ENCODE peak calls at places on chromosomes 3 and 15, in six cellular contexts. One of them, this sample, is unnamed.

GRCh38 chr15:41853191-41853590 is 14.5 kb downstream of the PLA2G4B start:
- DNase-seq in MM.1S: no peak
- DNase-seq in right cardiac atrium: no peak
- DNase-seq in dorsolateral prefrontal cortex: no peak
- DNase-seq in stomach: no peak
- DNase-seq in prostate gland: no peak
- DNase-seq in this sample: no peak

GRCh38 chr3:160781429-160781828 is 25.4 kb downstream of the PPM1L start:
- DNase-seq in stomach: no peak
- DNase-seq in prostate gland: no peak
- DNase-seq in right cardiac atrium: no peak
- DNase-seq in MM.1S: no peak
- DNase-seq in dorsolateral prefrontal cortex: no peak
- DNase-seq in this sample: no peak

GRCh38 chr15:90838066-90838465 is 30.3 kb upstream of the FURIN start:
- DNase-seq in dorsolateral prefrontal cortex: no peak
- DNase-seq in stomach: no peak
- DNase-seq in prostate gland: no peak
- DNase-seq in MM.1S: no peak
- DNase-seq in right cardiac atrium: no peak
- DNase-seq in this sample: no peak

GRCh38 chr3:64358853-64359252 is 133.6 kb upstream of the PRICKLE2 start:
- DNase-seq in stomach: no peak
- DNase-seq in dorsolateral prefrontal cortex: no peak
- DNase-seq in MM.1S: peak
- DNase-seq in prostate gland: no peak
- DNase-seq in right cardiac atrium: no peak
- DNase-seq in this sample: no peak

GRCh38 chr3:171770689-171771620 is 39.3 kb downstream of the PLD1 start:
- DNase-seq in prostate gland: peak
- DNase-seq in dorsolateral prefrontal cortex: no peak
- DNase-seq in right cardiac atrium: peak
- DNase-seq in stomach: peak
- DNase-seq in MM.1S: peak
- DNase-seq in this sample: no peak

GRCh38 chr3:125212509-125213372 is at the start of gene SLC12A8:
- DNase-seq in dorsolateral prefrontal cortex: no peak
- DNase-seq in right cardiac atrium: no peak
- DNase-seq in MM.1S: no peak
- DNase-seq in prostate gland: no peak
- DNase-seq in stomach: peak
- DNase-seq in this sample: no peak

GRCh38 chr3:99484871-99485270 is 153.5 kb upstream of the COL8A1 start:
- DNase-seq in prostate gland: no peak
- DNase-seq in stomach: no peak
- DNase-seq in MM.1S: no peak
- DNase-seq in dorsolateral prefrontal cortex: no peak
- DNase-seq in right cardiac atrium: no peak
- DNase-seq in this sample: no peak

GRCh38 chr15:59918994-59919951 is 84.8 kb upstream of the FOXB1 start:
- DNase-seq in dorsolateral prefrontal cortex: no peak
- DNase-seq in prostate gland: no peak
- DNase-seq in MM.1S: no peak
- DNase-seq in right cardiac atrium: no peak
- DNase-seq in stomach: no peak
- DNase-seq in this sample: no peak

GRCh38 chr3:189053327-189053726 is 118.4 kb upstream of the TPRG1 start:
- DNase-seq in right cardiac atrium: no peak
- DNase-seq in dorsolateral prefrontal cortex: no peak
- DNase-seq in MM.1S: no peak
- DNase-seq in prostate gland: no peak
- DNase-seq in stomach: no peak
- DNase-seq in this sample: no peak

GRCh38 chr3:78867409-78868372 is 900.1 kb downstream of the ROBO1 start:
- DNase-seq in stomach: no peak
- DNase-seq in dorsolateral prefrontal cortex: no peak
- DNase-seq in prostate gland: no peak
- DNase-seq in right cardiac atrium: no peak
- DNase-seq in MM.1S: no peak
- DNase-seq in this sample: no peak

GRCh38 chr15:98154863-98155262 is 194.4 kb downstream of the ARRDC4 start:
- DNase-seq in dorsolateral prefrontal cortex: no peak
- DNase-seq in MM.1S: no peak
- DNase-seq in right cardiac atrium: no peak
- DNase-seq in prostate gland: no peak
- DNase-seq in stomach: no peak
- DNase-seq in this sample: no peak

GRCh38 chr15:99324082-99324620 is 72.9 kb downstream of the LRRC28 start:
- DNase-seq in right cardiac atrium: no peak
- DNase-seq in prostate gland: no peak
- DNase-seq in stomach: no peak
- DNase-seq in dorsolateral prefrontal cortex: no peak
- DNase-seq in MM.1S: peak
- DNase-seq in this sample: no peak

GRCh38 chr3:135966349-135966695 is 794 bp downstream of the PPP2R3A start:
- DNase-seq in right cardiac atrium: no peak
- DNase-seq in prostate gland: no peak
- DNase-seq in dorsolateral prefrontal cortex: no peak
- DNase-seq in stomach: no peak
- DNase-seq in MM.1S: no peak
- DNase-seq in this sample: no peak

GRCh38 chr3:156373095-156373494 is 181.8 kb downstream of the SSR3 start:
- DNase-seq in dorsolateral prefrontal cortex: no peak
- DNase-seq in MM.1S: no peak
- DNase-seq in stomach: no peak
- DNase-seq in right cardiac atrium: no peak
- DNase-seq in prostate gland: no peak
- DNase-seq in this sample: no peak

DNA sequence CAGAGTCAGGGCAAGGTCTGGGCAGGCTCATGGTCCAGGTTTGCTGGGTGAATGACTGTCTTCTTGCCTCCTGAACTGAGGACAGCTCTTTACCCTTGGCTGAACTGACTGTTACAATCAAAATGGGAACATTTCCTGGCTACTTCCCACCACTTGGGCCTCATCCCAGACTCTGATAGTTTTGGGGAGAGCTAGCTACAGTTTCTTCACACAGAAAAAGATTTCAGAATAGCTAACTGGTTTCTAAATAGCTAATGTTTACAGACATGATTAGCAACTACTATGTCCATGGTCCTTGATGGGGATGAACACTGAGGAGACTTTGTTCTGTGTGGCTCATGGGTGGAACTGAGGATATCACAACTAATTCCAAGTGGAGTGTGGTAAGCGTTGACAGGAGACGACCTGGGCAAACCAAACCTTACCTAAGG is 7.1 kb downstream of the ALPK3 start:
- DNase-seq in dorsolateral prefrontal cortex: no peak
- DNase-seq in stomach: no peak
- DNase-seq in right cardiac atrium: peak
- DNase-seq in MM.1S: no peak
- DNase-seq in prostate gland: no peak
- DNase-seq in this sample: no peak
- H3K27ac ChIP-seq in dorsolateral prefrontal cortex: peak
- H3K27ac ChIP-seq in stomach: no peak
- H3K27ac ChIP-seq in right cardiac atrium: peak
- H3K27ac ChIP-seq in MM.1S: no peak
- H3K27ac ChIP-seq in prostate gland: no peak
- H3K27ac ChIP-seq in this sample: no peak

GRCh38 chr3:66884659-66885058 is 113.4 kb upstream of the KBTBD8 start:
- DNase-seq in dorsolateral prefrontal cortex: no peak
- DNase-seq in prostate gland: no peak
- DNase-seq in MM.1S: no peak
- DNase-seq in stomach: no peak
- DNase-seq in right cardiac atrium: no peak
- DNase-seq in this sample: no peak
- H3K27ac ChIP-seq in dorsolateral prefrontal cortex: no peak
- H3K27ac ChIP-seq in prostate gland: no peak
- H3K27ac ChIP-seq in MM.1S: no peak
- H3K27ac ChIP-seq in stomach: no peak
- H3K27ac ChIP-seq in right cardiac atrium: no peak
- H3K27ac ChIP-seq in this sample: no peak

GRCh38 chr3:115464036-115464435 is 159.3 kb upstream of the GAP43 start:
- DNase-seq in dorsolateral prefrontal cortex: no peak
- DNase-seq in stomach: no peak
- DNase-seq in right cardiac atrium: no peak
- DNase-seq in MM.1S: no peak
- DNase-seq in prostate gland: no peak
- DNase-seq in this sample: no peak

GRCh38 chr3:115475178-115476041 is 147.9 kb upstream of the GAP43 start:
- DNase-seq in right cardiac atrium: peak
- DNase-seq in stomach: no peak
- DNase-seq in dorsolateral prefrontal cortex: no peak
- DNase-seq in prostate gland: no peak
- DNase-seq in MM.1S: no peak
- DNase-seq in this sample: no peak

GRCh38 chr3:115470254-115470653 is 153.1 kb upstream of the GAP43 start:
- DNase-seq in MM.1S: no peak
- DNase-seq in stomach: no peak
- DNase-seq in right cardiac atrium: no peak
- DNase-seq in prostate gland: no peak
- DNase-seq in dorsolateral prefrontal cortex: no peak
- DNase-seq in this sample: no peak

GRCh38 chr3:115469649-115470048 is 153.7 kb upstream of the GAP43 start:
- DNase-seq in right cardiac atrium: no peak
- DNase-seq in prostate gland: no peak
- DNase-seq in stomach: no peak
- DNase-seq in MM.1S: no peak
- DNase-seq in dorsolateral prefrontal cortex: no peak
- DNase-seq in this sample: no peak
- H3K27ac ChIP-seq in right cardiac atrium: no peak
- H3K27ac ChIP-seq in prostate gland: no peak
- H3K27ac ChIP-seq in stomach: no peak
- H3K27ac ChIP-seq in MM.1S: no peak
- H3K27ac ChIP-seq in dorsolateral prefrontal cortex: no peak
- H3K27ac ChIP-seq in this sample: no peak

DNA sequence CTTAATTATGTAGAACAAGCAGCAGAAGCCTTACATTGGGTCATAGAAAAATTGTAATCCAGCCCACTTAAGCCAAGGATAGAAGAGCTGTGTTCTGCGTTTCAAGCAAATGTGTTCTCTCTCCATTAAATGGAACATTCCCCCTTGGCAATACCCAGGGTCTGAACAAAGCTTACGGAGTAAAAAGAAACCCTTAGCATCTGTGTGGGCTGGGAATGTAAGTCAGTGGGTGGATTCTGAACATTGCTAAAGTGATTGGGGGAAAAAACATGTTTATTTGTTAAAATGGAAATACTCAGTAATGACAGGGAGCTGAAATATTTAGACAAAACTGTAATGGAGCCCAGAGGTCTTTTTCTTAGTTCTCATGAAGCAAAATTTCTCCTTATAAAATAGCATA is 147.4 kb downstream of the DUT start:
- DNase-seq in dorsolateral prefrontal cortex: no peak
- DNase-seq in stomach: no peak
- DNase-seq in right cardiac atrium: no peak
- DNase-seq in MM.1S: no peak
- DNase-seq in prostate gland: no peak
- DNase-seq in this sample: no peak
- H3K27ac ChIP-seq in dorsolateral prefrontal cortex: peak
- H3K27ac ChIP-seq in stomach: no peak
- H3K27ac ChIP-seq in right cardiac atrium: no peak
- H3K27ac ChIP-seq in MM.1S: no peak
- H3K27ac ChIP-seq in prostate gland: no peak
- H3K27ac ChIP-seq in this sample: no peak